ENCODE peak calls at places on chromosomes 12 and 14, in eight cellular contexts. B is OCI-LY7, F is HCT116, E is PC-3, R is neural progenitor cell, O is GM23338, G is hepatocyte, N is SK-N-SH. Z is an unnamed sample.

GRCh38 chr12:25194211-25194610 is 749 bp downstream of the DNAI7 start:
- DNase-seq in B (no peak), F (no peak), E (no peak), R (no peak), O (no peak), G (no peak), N (no peak), Z (no peak)

GRCh38 chr14:32565256-32565655 is 236.2 kb downstream of the AKAP6 start:
- DNase-seq in B (no peak), F (no peak), E (no peak), R (no peak), O (no peak), G (no peak), N (peak), Z (no peak)

GRCh38 chr14:34052658-34053014 is 101.8 kb upstream of the EGLN3 start:
- DNase-seq in B (no peak), F (peak), E (peak), R (no peak), O (no peak), G (peak), N (no peak), Z (no peak)

GRCh38 chr12:32002848-32003493 is 43.8 kb downstream of the RESF1 start:
- DNase-seq in B (no peak), F (no peak), E (no peak), R (no peak), O (no peak), G (no peak), N (no peak), Z (no peak)

GRCh38 chr14:40417777-40418401 is 985.7 kb upstream of the FBXO33 start:
- DNase-seq in B (peak), F (peak), E (peak), R (peak), O (peak), G (peak), N (peak), Z (peak)

GRCh38 chr12:3004655-3005565 is 45.7 kb downstream of the TEAD4 start:
- DNase-seq in B (peak), F (no peak), E (no peak), R (no peak), O (peak), G (no peak), N (peak), Z (peak)

GRCh38 chr12:71693126-71693525 is 7.2 kb downstream of the TMEM19 start:
- DNase-seq in B (no peak), F (no peak), E (no peak), R (no peak), O (no peak), G (no peak), N (no peak), Z (no peak)

GRCh38 chr12:91139981-91140659 is 28.8 kb upstream of the LUM start:
- DNase-seq in B (no peak), F (no peak), E (peak), R (no peak), O (no peak), G (peak), N (no peak), Z (no peak)

GRCh38 chr12:104687823-104688573 is 231.2 kb downstream of the CHST11 start:
- DNase-seq in B (no peak), F (no peak), E (no peak), R (no peak), O (no peak), G (no peak), N (no peak), Z (no peak)

GRCh38 chr12:39852346-39852745 is 232.7 kb upstream of the ABCD2 start:
- DNase-seq in B (no peak), F (no peak), E (no peak), R (no peak), O (no peak), G (no peak), N (no peak), Z (no peak)

GRCh38 chr12:59699408-59700144 is 103.7 kb downstream of the SLC16A7 start:
- DNase-seq in B (no peak), F (no peak), E (no peak), R (no peak), O (no peak), G (peak), N (no peak), Z (no peak)

GRCh38 chr14:36129181-36129580 is 47.3 kb downstream of the PTCSC3 start:
- DNase-seq in B (no peak), F (peak), E (peak), R (peak), O (peak), G (no peak), N (no peak), Z (no peak)

GRCh38 chr12:4910502-4911315 is 1.0 kb downstream of the KCNA1 start:
- DNase-seq in B (no peak), F (no peak), E (no peak), R (peak), O (peak), G (no peak), N (peak), Z (peak)

GRCh38 chr14:91996951-91997371 is 42.9 kb downstream of the TRIP11 start:
- DNase-seq in B (peak), F (peak), E (peak), R (peak), O (peak), G (peak), N (peak), Z (peak)

GRCh38 chr14:38442208-38442607 is 186.3 kb upstream of the CLEC14A start:
- DNase-seq in B (no peak), F (no peak), E (no peak), R (no peak), O (peak), G (no peak), N (no peak), Z (no peak)

GRCh38 chr12:7479784-7480183 is 23.8 kb downstream of the CD163 start:
- DNase-seq in B (no peak), F (no peak), E (no peak), R (no peak), O (no peak), G (no peak), N (no peak), Z (no peak)

GRCh38 chr12:51924551-51925399 is 17.5 kb downstream of the ACVRL1 start:
- DNase-seq in B (no peak), F (no peak), E (no peak), R (no peak), O (no peak), G (no peak), N (no peak), Z (no peak)

GRCh38 chr12:68198490-68199086 is 27.0 kb downstream of the IL26 start:
- DNase-seq in B (no peak), F (no peak), E (no peak), R (no peak), O (no peak), G (no peak), N (no peak), Z (no peak)

DNA sequence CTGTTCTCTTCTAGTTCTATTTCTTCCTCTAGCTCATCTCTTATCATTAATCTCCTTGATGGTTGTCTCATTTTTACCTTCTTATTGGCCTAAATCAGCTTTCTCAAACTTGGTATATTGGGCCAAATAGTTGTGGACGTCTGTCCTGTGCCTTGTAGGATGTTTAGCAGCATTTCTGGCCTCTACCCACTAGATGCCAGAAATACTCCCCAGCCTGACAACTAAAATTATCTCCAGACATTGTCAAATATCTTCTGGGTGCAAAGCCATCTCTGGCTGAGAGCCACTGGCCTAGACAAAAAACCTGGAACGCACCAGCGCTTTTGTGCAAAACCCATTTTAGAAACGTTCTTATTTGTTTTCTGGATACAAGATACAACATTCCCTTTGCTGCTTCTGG is 38.8 kb upstream of the LRRC10 start:
- DNase-seq in B (no peak), F (no peak), E (no peak), R (no peak), O (no peak), G (no peak), N (no peak), Z (no peak)
- TF ChIP-seq CTCF in B (no peak), F (no peak), E (no peak), R (no peak), O (no peak), G (no peak), N (no peak), Z (no peak)

DNA sequence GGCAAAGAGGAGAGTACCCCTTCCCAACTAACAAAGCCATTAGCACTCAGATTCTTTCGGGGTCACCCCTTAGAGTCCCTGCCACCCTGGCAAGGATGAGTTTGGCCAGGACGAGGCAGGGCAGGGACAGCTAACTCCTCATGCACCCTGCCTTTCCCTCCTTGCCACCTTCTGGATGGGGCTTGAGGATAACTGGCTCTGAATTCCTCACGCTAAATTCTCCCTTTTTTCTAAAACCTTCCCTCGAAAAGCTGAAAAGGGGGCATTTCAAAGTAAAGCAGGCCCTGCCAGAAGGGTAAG is 9.1 kb downstream of the RARG start:
- DNase-seq in B (no peak), F (no peak), E (no peak), R (no peak), O (peak), G (no peak), N (no peak), Z (no peak)
- TF ChIP-seq EZH2phosphoT487 in B (no peak), F (no peak), E (no peak), R (no peak), O (no peak), G (no peak), N (no peak), Z (no peak)

GRCh38 chr12:116990329-116990728 is 79.6 kb downstream of the FBXW8 start:
- DNase-seq in B (no peak), F (no peak), E (no peak), R (no peak), O (no peak), G (no peak), N (no peak), Z (no peak)
- TF ChIP-seq CTCF in B (no peak), F (no peak), E (no peak), R (no peak), O (no peak), G (no peak), N (no peak), Z (no peak)

GRCh38 chr12:57693317-57693658 is 644 bp upstream of the OS9 start:
- DNase-seq in B (no peak), F (no peak), E (no peak), R (peak), O (peak), G (no peak), N (no peak), Z (no peak)

GRCh38 chr12:57693659-57694458 is at the start of gene OS9:
- DNase-seq in B (peak), F (peak), E (peak), R (peak), O (peak), G (peak), N (peak), Z (peak)

GRCh38 chr12:57692500-57692899 is 1.4 kb upstream of the OS9 start:
- DNase-seq in B (no peak), F (no peak), E (no peak), R (no peak), O (no peak), G (no peak), N (no peak), Z (no peak)

GRCh38 chr12:57695770-57696432 is 2.0 kb downstream of the OS9 start:
- DNase-seq in B (no peak), F (no peak), E (no peak), R (no peak), O (no peak), G (no peak), N (no peak), Z (no peak)

DNA sequence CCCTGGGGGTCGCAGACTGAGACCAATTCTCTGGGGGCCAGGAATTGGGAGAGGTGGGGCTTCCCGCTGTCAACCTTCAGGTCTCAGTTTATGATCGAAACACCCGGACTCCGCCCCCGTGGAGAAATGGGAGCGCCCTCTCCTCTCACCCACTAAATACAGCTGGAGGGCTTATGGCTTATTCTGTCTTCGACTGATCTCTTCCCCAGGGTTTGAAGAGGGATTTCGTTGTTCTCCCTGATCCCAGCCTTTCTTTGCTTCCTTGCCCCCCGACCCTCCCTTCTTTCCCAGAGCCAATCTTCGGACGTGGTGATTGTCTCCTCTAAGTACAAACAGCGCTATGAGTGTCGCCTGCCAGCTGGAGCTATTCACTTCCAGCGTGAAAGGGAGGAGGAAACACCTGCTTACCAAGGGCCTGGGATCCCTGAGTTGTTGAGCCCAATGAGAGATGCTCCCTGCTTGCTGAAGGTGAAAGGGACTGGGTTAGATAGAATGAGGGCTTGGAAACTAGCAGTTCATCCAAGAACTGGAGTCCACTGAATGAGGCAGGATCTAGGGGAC is 607 bp downstream of the OS9 start:
- DNase-seq in B (no peak), F (no peak), E (peak), R (peak), O (no peak), G (peak), N (peak), Z (no peak)
- TF ChIP-seq EZH2phosphoT487 in B (no peak), F (no peak), E (no peak), R (no peak), O (no peak), G (no peak), N (no peak), Z (no peak)

GRCh38 chr12:54996235-54996634 is 11.7 kb upstream of the TESPA1 start:
- DNase-seq in B (no peak), F (no peak), E (no peak), R (no peak), O (no peak), G (no peak), N (no peak), Z (no peak)

GRCh38 chr12:54991992-54992377 is 7.4 kb upstream of the TESPA1 start:
- DNase-seq in B (peak), F (no peak), E (no peak), R (no peak), O (no peak), G (no peak), N (no peak), Z (no peak)

GRCh38 chr12:54991161-54991991 is 6.8 kb upstream of the TESPA1 start:
- DNase-seq in B (peak), F (no peak), E (no peak), R (no peak), O (no peak), G (no peak), N (no peak), Z (peak)

GRCh38 chr12:54989829-54990228 is 5.3 kb upstream of the TESPA1 start:
- DNase-seq in B (no peak), F (no peak), E (no peak), R (no peak), O (no peak), G (no peak), N (no peak), Z (no peak)

GRCh38 chr12:54993181-54993835 is 8.7 kb upstream of the TESPA1 start:
- DNase-seq in B (peak), F (peak), E (peak), R (peak), O (peak), G (peak), N (peak), Z (peak)
- TF ChIP-seq CTCF in B (peak), F (peak), E (peak), R (peak), O (peak), G (peak), N (peak), Z (peak)

DNA sequence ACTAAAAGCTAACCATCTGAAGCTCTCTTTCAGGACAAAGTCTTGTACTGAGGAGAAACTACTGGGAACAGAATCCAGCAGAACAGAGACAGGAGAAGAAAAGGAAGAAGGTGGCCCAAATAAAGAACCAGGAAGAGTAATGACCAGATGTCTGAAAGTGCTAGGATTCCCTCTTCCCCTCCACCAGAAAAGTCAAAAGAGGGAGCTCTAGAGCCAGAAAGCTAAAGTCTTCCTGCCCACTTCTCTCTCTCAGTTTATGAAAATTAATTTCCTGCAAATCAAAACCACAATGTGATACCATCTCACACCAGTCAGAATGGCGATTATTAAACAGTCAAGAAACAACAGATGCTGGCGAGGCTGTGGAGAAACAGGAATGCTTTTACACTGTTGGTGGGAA is 47.2 kb downstream of the SPPL3 start:
- DNase-seq in B (peak), F (peak), E (peak), R (no peak), O (peak), G (no peak), N (no peak), Z (no peak)
- TF ChIP-seq EZH2phosphoT487 in B (no peak), F (no peak), E (no peak), R (no peak), O (no peak), G (no peak), N (no peak), Z (no peak)

DNA sequence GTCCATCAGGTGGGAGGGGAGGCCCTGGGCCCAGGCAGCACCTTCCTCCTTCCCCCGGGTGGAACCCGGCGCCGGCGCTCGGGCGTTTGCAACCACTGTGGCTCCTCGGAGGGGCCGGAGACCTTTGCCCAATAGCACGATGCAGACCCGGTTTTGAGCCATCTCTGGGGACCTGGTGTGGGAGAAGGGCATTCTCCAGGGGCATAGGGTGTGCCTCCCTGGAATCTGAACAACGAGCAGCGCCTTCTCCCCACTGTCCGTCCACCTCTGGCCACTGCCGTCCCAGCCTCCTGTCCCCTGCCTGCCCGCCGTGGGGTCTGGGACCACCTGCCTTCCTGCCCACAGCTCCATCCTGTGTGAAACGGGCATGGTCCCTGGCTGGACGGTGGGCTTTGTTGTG is 12.5 kb downstream of the ZFYVE21 start:
- DNase-seq in B (no peak), F (no peak), E (no peak), R (no peak), O (no peak), G (no peak), N (no peak), Z (no peak)
- TF ChIP-seq CTCF in B (no peak), F (no peak), E (no peak), R (no peak), O (no peak), G (no peak), N (no peak), Z (no peak)

GRCh38 chr14:102760485-102761193 is 16.6 kb upstream of the TRAF3 start:
- DNase-seq in B (no peak), F (no peak), E (no peak), R (no peak), O (peak), G (no peak), N (no peak), Z (no peak)
- TF ChIP-seq EZH2phosphoT487 in B (no peak), F (no peak), E (no peak), R (no peak), O (no peak), G (no peak), N (no peak), Z (no peak)